ENCODE peak calls at places on chromosomes 6 and 20, in eight cellular contexts. One of them, this sample, is unnamed.
A peak's percentile ranks its signal among the peaks of the same experiment; 100 is the strongest.

GRCh38 chr20:37200926-37201826 is 21.8 kb upstream of the MROH8 start:
- DNase-seq in stimulated activated CD4-positive, alpha-beta T cell treated with anti-CD3 and anti-CD28 coated beads, Interleukin-1b, Interleukin-23, amount 100 ng/mL, for 24 hours: no peak
- DNase-seq in H54: no peak
- DNase-seq in posterior cingulate gyrus: no peak
- DNase-seq in MV-4-11: no peak
- DNase-seq in kidney tubule cell: no peak
- DNase-seq in stomach: no peak
- DNase-seq in amniotic stem cell: no peak
- DNase-seq in this sample: no peak

GRCh38 chr20:12722096-12722495 is 286.7 kb upstream of the SPTLC3 start:
- DNase-seq in stomach: no peak
- DNase-seq in posterior cingulate gyrus: no peak
- DNase-seq in kidney tubule cell: peak; percentile 83
- DNase-seq in MV-4-11: no peak
- DNase-seq in amniotic stem cell: no peak
- DNase-seq in stimulated activated CD4-positive, alpha-beta T cell treated with anti-CD3 and anti-CD28 coated beads, Interleukin-1b, Interleukin-23, amount 100 ng/mL, for 24 hours: no peak
- DNase-seq in H54: no peak
- DNase-seq in this sample: no peak

GRCh38 chr6:18091382-18091781 is 31.1 kb downstream of the NHLRC1 start:
- DNase-seq in kidney tubule cell: no peak
- DNase-seq in stomach: no peak
- DNase-seq in amniotic stem cell: no peak
- DNase-seq in MV-4-11: no peak
- DNase-seq in H54: no peak
- DNase-seq in stimulated activated CD4-positive, alpha-beta T cell treated with anti-CD3 and anti-CD28 coated beads, Interleukin-1b, Interleukin-23, amount 100 ng/mL, for 24 hours: no peak
- DNase-seq in posterior cingulate gyrus: no peak
- DNase-seq in this sample: no peak

GRCh38 chr20:58889334-58890072 is 37.0 kb downstream of the GNAS start:
- DNase-seq in stimulated activated CD4-positive, alpha-beta T cell treated with anti-CD3 and anti-CD28 coated beads, Interleukin-1b, Interleukin-23, amount 100 ng/mL, for 24 hours: no peak
- DNase-seq in posterior cingulate gyrus: no peak
- DNase-seq in MV-4-11: no peak
- DNase-seq in amniotic stem cell: no peak
- DNase-seq in H54: no peak
- DNase-seq in stomach: no peak
- DNase-seq in kidney tubule cell: no peak
- DNase-seq in this sample: no peak

GRCh38 chr20:21435576-21435975 is 38.2 kb upstream of the NKX2-4 start:
- DNase-seq in amniotic stem cell: no peak
- DNase-seq in posterior cingulate gyrus: no peak
- DNase-seq in kidney tubule cell: peak; percentile 61
- DNase-seq in H54: no peak
- DNase-seq in stomach: no peak
- DNase-seq in stimulated activated CD4-positive, alpha-beta T cell treated with anti-CD3 and anti-CD28 coated beads, Interleukin-1b, Interleukin-23, amount 100 ng/mL, for 24 hours: no peak
- DNase-seq in MV-4-11: no peak
- DNase-seq in this sample: no peak

GRCh38 chr6:136420853-136421252 is 129.4 kb downstream of the MAP7 start:
- DNase-seq in stimulated activated CD4-positive, alpha-beta T cell treated with anti-CD3 and anti-CD28 coated beads, Interleukin-1b, Interleukin-23, amount 100 ng/mL, for 24 hours: no peak
- DNase-seq in kidney tubule cell: no peak
- DNase-seq in MV-4-11: no peak
- DNase-seq in stomach: no peak
- DNase-seq in H54: no peak
- DNase-seq in amniotic stem cell: no peak
- DNase-seq in posterior cingulate gyrus: no peak
- DNase-seq in this sample: no peak

GRCh38 chr6:160137989-160138835 is 16.6 kb downstream of the SLC22A1 start:
- DNase-seq in stomach: peak; percentile 72
- DNase-seq in amniotic stem cell: peak; percentile 69
- DNase-seq in posterior cingulate gyrus: no peak
- DNase-seq in H54: peak; percentile 27
- DNase-seq in stimulated activated CD4-positive, alpha-beta T cell treated with anti-CD3 and anti-CD28 coated beads, Interleukin-1b, Interleukin-23, amount 100 ng/mL, for 24 hours: no peak
- DNase-seq in MV-4-11: peak; percentile 37
- DNase-seq in kidney tubule cell: peak; percentile 72
- DNase-seq in this sample: peak; percentile 13

GRCh38 chr20:45722047-45722446 is at the start of gene SPINT4:
- DNase-seq in kidney tubule cell: no peak
- DNase-seq in stomach: no peak
- DNase-seq in posterior cingulate gyrus: no peak
- DNase-seq in MV-4-11: no peak
- DNase-seq in H54: no peak
- DNase-seq in stimulated activated CD4-positive, alpha-beta T cell treated with anti-CD3 and anti-CD28 coated beads, Interleukin-1b, Interleukin-23, amount 100 ng/mL, for 24 hours: no peak
- DNase-seq in amniotic stem cell: no peak
- DNase-seq in this sample: no peak

GRCh38 chr20:59398552-59399265 is 98.3 kb downstream of the EDN3 start:
- DNase-seq in kidney tubule cell: no peak
- DNase-seq in amniotic stem cell: no peak
- DNase-seq in MV-4-11: no peak
- DNase-seq in stomach: no peak
- DNase-seq in H54: no peak
- DNase-seq in stimulated activated CD4-positive, alpha-beta T cell treated with anti-CD3 and anti-CD28 coated beads, Interleukin-1b, Interleukin-23, amount 100 ng/mL, for 24 hours: no peak
- DNase-seq in posterior cingulate gyrus: no peak
- DNase-seq in this sample: no peak

GRCh38 chr6:78607188-78607587 is 260.2 kb upstream of the IRAK1BP1 start:
- DNase-seq in amniotic stem cell: no peak
- DNase-seq in stimulated activated CD4-positive, alpha-beta T cell treated with anti-CD3 and anti-CD28 coated beads, Interleukin-1b, Interleukin-23, amount 100 ng/mL, for 24 hours: no peak
- DNase-seq in MV-4-11: no peak
- DNase-seq in stomach: no peak
- DNase-seq in H54: no peak
- DNase-seq in posterior cingulate gyrus: no peak
- DNase-seq in kidney tubule cell: peak; percentile 42
- DNase-seq in this sample: no peak

GRCh38 chr6:147204060-147204785 is at the start of gene STXBP5:
- DNase-seq in kidney tubule cell: peak; percentile 67
- DNase-seq in stomach: peak; percentile 66
- DNase-seq in stimulated activated CD4-positive, alpha-beta T cell treated with anti-CD3 and anti-CD28 coated beads, Interleukin-1b, Interleukin-23, amount 100 ng/mL, for 24 hours: no peak
- DNase-seq in amniotic stem cell: no peak
- DNase-seq in MV-4-11: no peak
- DNase-seq in posterior cingulate gyrus: peak; percentile 79
- DNase-seq in H54: no peak
- DNase-seq in this sample: peak; percentile 10

GRCh38 chr6:154485784-154486183 is 24.7 kb downstream of the CNKSR3 start:
- DNase-seq in stomach: no peak
- DNase-seq in kidney tubule cell: no peak
- DNase-seq in MV-4-11: no peak
- DNase-seq in posterior cingulate gyrus: no peak
- DNase-seq in H54: no peak
- DNase-seq in stimulated activated CD4-positive, alpha-beta T cell treated with anti-CD3 and anti-CD28 coated beads, Interleukin-1b, Interleukin-23, amount 100 ng/mL, for 24 hours: no peak
- DNase-seq in amniotic stem cell: no peak
- DNase-seq in this sample: no peak

GRCh38 chr6:158316022-158316421 is 3.8 kb downstream of the TULP4 start:
- DNase-seq in stomach: no peak
- DNase-seq in posterior cingulate gyrus: no peak
- DNase-seq in amniotic stem cell: no peak
- DNase-seq in stimulated activated CD4-positive, alpha-beta T cell treated with anti-CD3 and anti-CD28 coated beads, Interleukin-1b, Interleukin-23, amount 100 ng/mL, for 24 hours: no peak
- DNase-seq in kidney tubule cell: peak; percentile 53
- DNase-seq in MV-4-11: no peak
- DNase-seq in H54: no peak
- DNase-seq in this sample: no peak

GRCh38 chr6:15247750-15248450 is 2.0 kb downstream of the JARID2 start:
- DNase-seq in amniotic stem cell: peak; percentile 30
- DNase-seq in stimulated activated CD4-positive, alpha-beta T cell treated with anti-CD3 and anti-CD28 coated beads, Interleukin-1b, Interleukin-23, amount 100 ng/mL, for 24 hours: peak; percentile 27
- DNase-seq in stomach: peak; percentile 58
- DNase-seq in MV-4-11: peak; percentile 21
- DNase-seq in posterior cingulate gyrus: peak; percentile 79
- DNase-seq in H54: peak; percentile 79
- DNase-seq in kidney tubule cell: peak; percentile 58
- DNase-seq in this sample: no peak

GRCh38 chr20:1299522-1299921 is 29.4 kb downstream of the SDCBP2 start:
- DNase-seq in stimulated activated CD4-positive, alpha-beta T cell treated with anti-CD3 and anti-CD28 coated beads, Interleukin-1b, Interleukin-23, amount 100 ng/mL, for 24 hours: no peak
- DNase-seq in kidney tubule cell: peak; percentile 38
- DNase-seq in posterior cingulate gyrus: no peak
- DNase-seq in amniotic stem cell: no peak
- DNase-seq in stomach: no peak
- DNase-seq in H54: peak; percentile 37
- DNase-seq in MV-4-11: no peak
- DNase-seq in this sample: no peak

GRCh38 chr20:51594206-51594998 is 51.9 kb upstream of the NFATC2 start:
- DNase-seq in H54: no peak
- DNase-seq in kidney tubule cell: no peak
- DNase-seq in posterior cingulate gyrus: peak; percentile 83
- DNase-seq in stomach: no peak
- DNase-seq in stimulated activated CD4-positive, alpha-beta T cell treated with anti-CD3 and anti-CD28 coated beads, Interleukin-1b, Interleukin-23, amount 100 ng/mL, for 24 hours: no peak
- DNase-seq in MV-4-11: peak; percentile 23
- DNase-seq in amniotic stem cell: no peak
- DNase-seq in this sample: no peak

GRCh38 chr6:47098570-47098993 is 56.5 kb upstream of the ADGRF1 start:
- DNase-seq in amniotic stem cell: no peak
- DNase-seq in kidney tubule cell: no peak
- DNase-seq in posterior cingulate gyrus: no peak
- DNase-seq in MV-4-11: peak; percentile 15
- DNase-seq in stomach: no peak
- DNase-seq in stimulated activated CD4-positive, alpha-beta T cell treated with anti-CD3 and anti-CD28 coated beads, Interleukin-1b, Interleukin-23, amount 100 ng/mL, for 24 hours: no peak
- DNase-seq in H54: no peak
- DNase-seq in this sample: no peak

GRCh38 chr6:128139519-128139918 is 238.7 kb upstream of the THEMIS start:
- DNase-seq in MV-4-11: no peak
- DNase-seq in amniotic stem cell: no peak
- DNase-seq in stomach: no peak
- DNase-seq in stimulated activated CD4-positive, alpha-beta T cell treated with anti-CD3 and anti-CD28 coated beads, Interleukin-1b, Interleukin-23, amount 100 ng/mL, for 24 hours: no peak
- DNase-seq in kidney tubule cell: peak; percentile 29
- DNase-seq in posterior cingulate gyrus: no peak
- DNase-seq in H54: no peak
- DNase-seq in this sample: no peak

GRCh38 chr20:438581-439469 is 23.5 kb downstream of the TBC1D20 start:
- DNase-seq in posterior cingulate gyrus: no peak
- DNase-seq in amniotic stem cell: no peak
- DNase-seq in MV-4-11: peak; percentile 82
- DNase-seq in kidney tubule cell: no peak
- DNase-seq in stimulated activated CD4-positive, alpha-beta T cell treated with anti-CD3 and anti-CD28 coated beads, Interleukin-1b, Interleukin-23, amount 100 ng/mL, for 24 hours: no peak
- DNase-seq in stomach: peak; percentile 47
- DNase-seq in H54: no peak
- DNase-seq in this sample: peak; percentile 57

GRCh38 chr20:22581437-22582385 is 2.7 kb downstream of the FOXA2 start:
- DNase-seq in MV-4-11: no peak
- DNase-seq in kidney tubule cell: no peak
- DNase-seq in stomach: peak; percentile 43
- DNase-seq in H54: no peak
- DNase-seq in amniotic stem cell: no peak
- DNase-seq in posterior cingulate gyrus: no peak
- DNase-seq in stimulated activated CD4-positive, alpha-beta T cell treated with anti-CD3 and anti-CD28 coated beads, Interleukin-1b, Interleukin-23, amount 100 ng/mL, for 24 hours: no peak
- DNase-seq in this sample: no peak

GRCh38 chr6:170210026-170210390 is 80.9 kb downstream of the DLL1 start:
- DNase-seq in posterior cingulate gyrus: peak; percentile 31
- DNase-seq in kidney tubule cell: no peak
- DNase-seq in amniotic stem cell: no peak
- DNase-seq in stimulated activated CD4-positive, alpha-beta T cell treated with anti-CD3 and anti-CD28 coated beads, Interleukin-1b, Interleukin-23, amount 100 ng/mL, for 24 hours: no peak
- DNase-seq in H54: no peak
- DNase-seq in MV-4-11: no peak
- DNase-seq in stomach: peak; percentile 7
- DNase-seq in this sample: no peak

GRCh38 chr6:88165087-88165876 is 865 bp downstream of the CNR1 start:
- DNase-seq in posterior cingulate gyrus: no peak
- DNase-seq in stomach: no peak
- DNase-seq in stimulated activated CD4-positive, alpha-beta T cell treated with anti-CD3 and anti-CD28 coated beads, Interleukin-1b, Interleukin-23, amount 100 ng/mL, for 24 hours: no peak
- DNase-seq in kidney tubule cell: peak; percentile 2
- DNase-seq in amniotic stem cell: no peak
- DNase-seq in MV-4-11: no peak
- DNase-seq in H54: no peak
- DNase-seq in this sample: no peak

GRCh38 chr6:39927159-39927558 is 7.1 kb downstream of the MOCS1 start:
- DNase-seq in kidney tubule cell: peak; percentile 67
- DNase-seq in posterior cingulate gyrus: no peak
- DNase-seq in MV-4-11: no peak
- DNase-seq in amniotic stem cell: no peak
- DNase-seq in H54: peak; percentile 70
- DNase-seq in stimulated activated CD4-positive, alpha-beta T cell treated with anti-CD3 and anti-CD28 coated beads, Interleukin-1b, Interleukin-23, amount 100 ng/mL, for 24 hours: no peak
- DNase-seq in stomach: no peak
- DNase-seq in this sample: no peak

GRCh38 chr6:154995241-154996162 is at the start of gene TIAM2:
- DNase-seq in amniotic stem cell: no peak
- DNase-seq in stomach: no peak
- DNase-seq in posterior cingulate gyrus: no peak
- DNase-seq in stimulated activated CD4-positive, alpha-beta T cell treated with anti-CD3 and anti-CD28 coated beads, Interleukin-1b, Interleukin-23, amount 100 ng/mL, for 24 hours: no peak
- DNase-seq in H54: peak; percentile 35
- DNase-seq in MV-4-11: no peak
- DNase-seq in kidney tubule cell: peak; percentile 12
- DNase-seq in this sample: no peak

GRCh38 chr20:46634528-46634927 is 16.7 kb downstream of the SLC13A3 start:
- DNase-seq in amniotic stem cell: no peak
- DNase-seq in stomach: no peak
- DNase-seq in H54: no peak
- DNase-seq in kidney tubule cell: peak; percentile 42
- DNase-seq in stimulated activated CD4-positive, alpha-beta T cell treated with anti-CD3 and anti-CD28 coated beads, Interleukin-1b, Interleukin-23, amount 100 ng/mL, for 24 hours: no peak
- DNase-seq in MV-4-11: no peak
- DNase-seq in posterior cingulate gyrus: no peak
- DNase-seq in this sample: no peak

GRCh38 chr6:107046316-107046715 is 18.3 kb downstream of the MTRES1 start:
- DNase-seq in kidney tubule cell: no peak
- DNase-seq in MV-4-11: no peak
- DNase-seq in stomach: no peak
- DNase-seq in H54: no peak
- DNase-seq in stimulated activated CD4-positive, alpha-beta T cell treated with anti-CD3 and anti-CD28 coated beads, Interleukin-1b, Interleukin-23, amount 100 ng/mL, for 24 hours: no peak
- DNase-seq in amniotic stem cell: no peak
- DNase-seq in posterior cingulate gyrus: no peak
- DNase-seq in this sample: no peak

GRCh38 chr6:105178110-105178509 is 1.7 kb downstream of the POPDC3 start:
- DNase-seq in H54: peak; percentile 48
- DNase-seq in kidney tubule cell: peak; percentile 75
- DNase-seq in stimulated activated CD4-positive, alpha-beta T cell treated with anti-CD3 and anti-CD28 coated beads, Interleukin-1b, Interleukin-23, amount 100 ng/mL, for 24 hours: no peak
- DNase-seq in posterior cingulate gyrus: no peak
- DNase-seq in amniotic stem cell: no peak
- DNase-seq in MV-4-11: no peak
- DNase-seq in stomach: no peak
- DNase-seq in this sample: no peak

GRCh38 chr6:148166339-148166949 is 176.2 kb upstream of the SASH1 start:
- DNase-seq in stomach: no peak
- DNase-seq in kidney tubule cell: peak; percentile 62
- DNase-seq in MV-4-11: peak; percentile 31
- DNase-seq in H54: no peak
- DNase-seq in stimulated activated CD4-positive, alpha-beta T cell treated with anti-CD3 and anti-CD28 coated beads, Interleukin-1b, Interleukin-23, amount 100 ng/mL, for 24 hours: no peak
- DNase-seq in amniotic stem cell: peak; percentile 44
- DNase-seq in posterior cingulate gyrus: no peak
- DNase-seq in this sample: no peak

GRCh38 chr6:154331750-154332149 is 24.9 kb downstream of the IPCEF1 start:
- DNase-seq in H54: no peak
- DNase-seq in stimulated activated CD4-positive, alpha-beta T cell treated with anti-CD3 and anti-CD28 coated beads, Interleukin-1b, Interleukin-23, amount 100 ng/mL, for 24 hours: no peak
- DNase-seq in stomach: no peak
- DNase-seq in posterior cingulate gyrus: no peak
- DNase-seq in MV-4-11: no peak
- DNase-seq in amniotic stem cell: no peak
- DNase-seq in kidney tubule cell: no peak
- DNase-seq in this sample: no peak